ENCODE peak calls at places on chromosomes 11 and 22, in four cellular contexts. M, O, Y and L are unnamed samples.

GRCh38 chr11:80860632-80861031 is 1419.8 kb upstream of the TENM4 start:
- DNase-seq in M (no peak), O (peak), Y (no peak), L (no peak)

GRCh38 chr11:74196781-74197486 is 25.8 kb downstream of the PPME1 start:
- DNase-seq in O (no peak), M (no peak), Y (no peak), L (no peak)

GRCh38 chr11:30635401-30635989 is 49.3 kb upstream of the MPPED2 start:
- DNase-seq in Y (peak), M (no peak), O (peak), L (no peak)

GRCh38 chr11:8241373-8242112 is 22.1 kb downstream of the LMO1 start:
- DNase-seq in M (no peak), O (no peak), Y (no peak), L (no peak)

GRCh38 chr11:9004310-9004945 is 627 bp upstream of the NRIP3 start:
- DNase-seq in O (peak), M (no peak), Y (no peak), L (no peak)

GRCh38 chr22:24819941-24820461 is 14.0 kb downstream of the SGSM1 start:
- DNase-seq in M (no peak), Y (peak), O (no peak), L (peak)

GRCh38 chr22:41531736-41532477 is 12.4 kb downstream of the POLR3H start:
- DNase-seq in M (no peak), O (no peak), Y (no peak), L (no peak)

GRCh38 chr22:49976439-49977175 is 16.0 kb downstream of the PIM3 start:
- DNase-seq in O (peak), M (no peak), Y (peak), L (no peak)

GRCh38 chr22:41289681-41290080 is 3.7 kb upstream of the RANGAP1 start:
- DNase-seq in O (no peak), M (no peak), Y (no peak), L (no peak)

GRCh38 chr11:79388201-79388600 is 52.6 kb downstream of the TENM4 start:
- DNase-seq in Y (no peak), O (no peak), M (no peak), L (no peak)

GRCh38 chr22:38298312-38299000 is 18.8 kb downstream of the CSNK1E start:
- DNase-seq in Y (peak), M (no peak), O (peak), L (no peak)